ENCODE peak calls at places on chromosomes 4 and X, in eight cellular contexts. J is IMR-90, W is SK-N-SH, X is NB4, B is fibroblast of lung, S is mucosa of descending colon, N is HCT116, P is psoas muscle. G is an unnamed sample.

GRCh38 chr4:168868044-168868855 is 141.8 kb downstream of the CBR4 start:
- DNase-seq in J (peak), W (no peak), X (no peak), B (peak), S (no peak), N (no peak), P (no peak), G (peak)

GRCh38 chr4:24489870-24490269 is 94.5 kb downstream of the DHX15 start:
- DNase-seq in J (no peak), W (no peak), X (no peak), B (peak), S (peak), N (no peak), P (peak), G (peak)

GRCh38 chr4:143188325-143189088 is 3.8 kb downstream of the USP38 start:
- DNase-seq in J (no peak), W (no peak), X (no peak), B (no peak), S (no peak), N (no peak), P (no peak), G (no peak)

GRCh38 chrX:96611619-96612362 is 72.9 kb upstream of the DIAPH2 start:
- DNase-seq in J (peak), W (peak), X (no peak), B (peak), S (no peak), N (no peak), P (no peak), G (peak)

GRCh38 chrX:107602694-107603239 is 25.5 kb upstream of the PRPS1 start:
- DNase-seq in J (no peak), W (no peak), X (no peak), B (no peak), S (no peak), N (no peak), P (no peak), G (no peak)

GRCh38 chrX:13694359-13694758 is 5.4 kb downstream of the RAB9A start:
- DNase-seq in J (no peak), W (no peak), X (no peak), B (no peak), S (no peak), N (no peak), P (no peak), G (no peak)

GRCh38 chrX:47571896-47572295 is 10.3 kb upstream of the TIMP1 start:
- DNase-seq in J (no peak), W (no peak), X (no peak), B (no peak), S (no peak), N (no peak), P (no peak), G (no peak)

GRCh38 chrX:23720117-23720677 is 22.9 kb downstream of the ACOT9 start:
- DNase-seq in J (no peak), W (no peak), X (no peak), B (no peak), S (no peak), N (no peak), P (no peak), G (no peak)

GRCh38 chr4:119629142-119629471 is 503 bp upstream of the PDE5A start:
- DNase-seq in J (no peak), W (no peak), X (no peak), B (no peak), S (no peak), N (no peak), P (no peak), G (no peak)

GRCh38 chr4:40240040-40240653 is 43.3 kb downstream of the RHOH start:
- DNase-seq in J (peak), W (no peak), X (no peak), B (peak), S (no peak), N (no peak), P (no peak), G (no peak)

GRCh38 chr4:144647095-144647959 is 1.4 kb downstream of the HHIP start:
- DNase-seq in J (peak), W (peak), X (no peak), B (peak), S (no peak), N (no peak), P (no peak), G (peak)

GRCh38 chr4:144649646-144650045 is 3.7 kb downstream of the HHIP start:
- DNase-seq in J (no peak), W (no peak), X (no peak), B (no peak), S (no peak), N (no peak), P (no peak), G (no peak)

GRCh38 chr4:144646523-144647094 is 653 bp downstream of the HHIP start:
- DNase-seq in J (no peak), W (peak), X (no peak), B (no peak), S (no peak), N (no peak), P (no peak), G (peak)

GRCh38 chr4:144648042-144648441 is 2.1 kb downstream of the HHIP start:
- DNase-seq in J (no peak), W (no peak), X (no peak), B (no peak), S (no peak), N (no peak), P (no peak), G (no peak)

DNA sequence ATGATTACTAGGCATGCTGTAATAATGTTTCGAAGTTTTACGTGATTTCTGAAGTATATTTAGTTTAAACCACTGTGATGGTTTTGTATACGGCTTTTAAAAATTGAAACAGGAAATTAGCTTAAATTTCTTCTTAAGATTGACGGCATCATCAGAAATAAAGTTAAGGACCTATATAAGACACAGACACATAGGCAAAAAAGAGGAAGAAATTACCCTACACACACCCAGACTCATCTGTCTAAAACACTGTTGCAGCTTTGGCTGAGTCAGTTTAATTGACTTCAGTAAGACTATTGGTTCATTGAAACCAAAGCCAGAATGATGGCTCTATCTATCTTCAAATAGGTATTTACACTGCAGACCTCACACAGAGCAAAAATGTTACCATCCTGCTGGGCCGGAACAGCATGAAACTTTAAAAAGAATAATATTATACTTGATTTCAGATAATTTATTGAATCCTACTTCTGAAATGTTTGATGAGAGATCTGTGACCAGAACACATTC is 4.4 kb downstream of the HHIP start:
- DNase-seq in J (no peak), W (no peak), X (no peak), B (no peak), S (no peak), N (no peak), P (no peak), G (no peak)
- H3K4me3 ChIP-seq in J (no peak), W (no peak), X (no peak), B (peak), S (no peak), N (no peak), P (no peak), G (peak)

DNA sequence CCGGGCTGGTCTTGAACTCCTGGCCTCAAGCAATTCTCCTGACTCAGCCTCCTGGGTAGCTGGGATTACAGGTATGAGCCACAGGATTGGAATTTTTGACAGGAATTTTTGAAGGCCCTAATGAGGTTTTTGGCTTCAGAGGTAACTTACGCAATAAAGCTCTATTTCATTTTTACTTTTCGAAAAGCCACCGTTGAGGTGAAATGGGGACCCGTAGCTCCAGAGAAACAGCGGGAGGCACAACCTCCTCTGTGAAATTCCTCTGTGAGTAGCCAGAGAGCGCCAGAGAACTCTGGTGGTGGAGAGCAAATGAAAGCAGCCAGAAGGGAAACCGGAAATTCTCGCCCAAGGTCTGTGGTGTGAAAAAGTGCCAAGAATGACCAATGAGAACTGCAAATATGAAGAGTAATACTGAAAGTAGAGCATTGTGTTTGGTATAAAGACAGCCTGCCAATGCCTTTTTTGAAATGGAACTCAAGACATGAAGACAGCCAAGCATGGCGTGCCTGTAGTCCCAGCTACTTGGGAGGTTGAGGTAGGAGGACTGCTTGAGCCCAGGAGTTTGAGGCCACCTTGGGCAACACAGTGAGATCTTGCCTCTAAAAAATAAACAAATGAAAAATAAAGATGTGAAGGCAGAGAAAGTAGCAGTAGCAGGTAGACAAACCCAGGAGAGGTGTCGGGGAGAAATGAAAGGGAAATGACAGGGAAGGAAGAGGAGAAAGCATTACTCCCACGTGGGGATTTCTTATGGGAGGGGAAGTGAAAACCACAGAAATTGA is 33.0 kb upstream of the TMEM131L start:
- DNase-seq in J (peak), W (no peak), X (peak), B (peak), S (peak), N (peak), P (peak), G (peak)
- TF ChIP-seq CTCF in J (peak), W (peak), X (peak), B (peak), S (peak), N (peak), P (peak), G (peak)

DNA sequence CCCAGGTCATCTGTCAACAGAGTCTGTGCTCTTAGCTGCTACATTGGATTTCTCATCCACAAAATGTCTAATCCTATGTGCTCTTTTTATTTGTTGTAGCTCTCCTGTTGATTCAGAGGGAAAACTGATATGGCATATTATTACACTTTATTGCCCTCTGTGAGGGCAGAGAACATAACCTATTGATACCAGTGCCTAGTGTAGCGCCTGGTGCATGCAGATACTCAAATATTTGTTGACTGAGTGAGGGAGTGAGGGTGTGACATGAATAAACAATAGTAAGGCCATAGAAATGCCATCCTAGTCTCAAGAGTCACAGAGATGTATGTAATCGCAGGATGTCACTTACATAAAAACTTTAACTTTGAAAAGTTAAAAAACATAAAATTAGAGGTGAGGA is 159.1 kb downstream of the SHROOM3 start:
- DNase-seq in J (no peak), W (no peak), X (no peak), B (no peak), S (peak), N (no peak), P (no peak), G (no peak)
- H3K4me3 ChIP-seq in J (no peak), W (no peak), X (no peak), B (no peak), S (no peak), N (no peak), P (no peak), G (no peak)

DNA sequence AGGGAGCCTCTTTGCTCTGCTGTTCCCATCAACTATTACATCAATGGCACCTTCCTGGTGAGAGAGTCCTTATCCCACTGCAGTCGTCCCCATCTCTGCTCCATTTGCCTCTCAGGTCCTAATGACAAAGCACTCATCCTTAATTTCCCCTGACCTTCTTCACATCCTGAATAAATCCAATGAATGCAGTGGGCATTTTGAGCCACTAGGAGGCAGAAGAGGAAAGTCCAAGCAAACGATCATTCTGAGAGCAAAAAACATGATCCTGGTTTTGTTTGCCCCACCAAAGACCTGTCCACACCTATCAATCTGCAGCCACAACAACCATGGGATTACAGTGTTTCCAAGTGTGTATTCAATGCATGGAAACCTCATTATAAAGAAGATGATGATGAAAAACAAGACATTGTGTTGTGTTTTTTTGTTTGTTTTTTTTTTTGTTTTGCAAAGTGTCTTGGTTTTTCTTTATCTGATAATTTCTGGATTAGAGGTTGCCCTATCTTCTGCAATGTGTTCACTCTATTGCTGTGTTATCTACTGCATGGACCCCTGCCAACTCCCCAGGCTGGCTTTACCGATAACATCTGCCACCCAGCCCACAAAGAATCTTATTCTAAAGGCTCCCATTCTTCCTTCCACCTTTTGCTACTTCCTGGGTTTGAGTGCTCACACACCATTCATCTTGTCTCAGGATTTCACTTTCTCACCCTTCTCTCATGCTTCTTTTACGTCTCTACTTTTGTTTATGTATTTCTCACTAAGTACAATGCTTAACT is 207.2 kb downstream of the NLGN4X start:
- DNase-seq in J (peak), W (peak), X (peak), B (no peak), S (peak), N (no peak), P (no peak), G (peak)
- TF ChIP-seq CTCF in J (peak), W (peak), X (peak), B (peak), S (no peak), N (no peak), P (no peak), G (peak)

DNA sequence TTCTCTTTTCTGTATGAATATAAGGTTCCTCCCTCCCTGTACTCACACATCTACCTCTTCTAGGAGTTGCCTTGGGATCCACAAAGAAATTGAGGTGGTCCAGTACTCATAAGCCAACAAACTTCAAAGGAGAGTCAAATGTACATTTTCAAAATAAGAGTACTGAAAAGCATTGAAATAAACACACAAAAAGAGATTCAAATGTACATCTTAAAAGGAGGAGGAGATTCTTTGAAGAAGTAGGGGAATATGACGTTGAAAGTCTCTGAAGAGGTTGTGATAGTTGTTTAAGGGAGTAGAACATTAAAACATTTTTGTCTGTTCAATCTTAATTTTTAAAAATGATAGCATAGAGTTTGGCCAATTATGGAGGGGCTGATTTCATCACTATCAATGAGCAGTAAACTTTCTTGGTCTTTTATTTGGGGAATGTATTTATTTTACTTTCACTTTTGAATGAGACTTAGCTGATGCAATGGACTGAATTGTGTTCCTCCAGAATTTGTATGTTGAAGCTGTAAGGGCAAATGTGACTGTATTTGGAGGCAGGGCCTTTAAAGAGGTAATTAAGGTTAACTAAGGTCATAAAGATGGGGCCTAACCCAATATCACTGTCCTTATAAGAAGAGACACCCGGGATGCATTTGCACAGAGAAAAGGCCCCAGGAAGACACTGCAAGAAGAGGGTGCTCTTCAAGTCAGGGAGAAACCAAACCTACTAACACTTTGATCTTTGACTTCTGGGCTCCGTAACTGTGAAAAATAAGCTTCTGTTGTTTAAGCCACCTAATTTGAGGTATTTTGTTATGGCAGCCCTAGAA is 226.3 kb upstream of the PGRMC2 start:
- DNase-seq in J (peak), W (no peak), X (peak), B (peak), S (no peak), N (no peak), P (no peak), G (peak)
- H3K4me3 ChIP-seq in J (no peak), W (no peak), X (no peak), B (no peak), S (no peak), N (no peak), P (no peak), G (no peak)

GRCh38 chr4:174283507-174284180 is at the start of the genes CEP44 and FBXO8:
- DNase-seq in J (peak), W (peak), X (peak), B (peak), S (peak), N (peak), P (peak), G (peak)
- TF ChIP-seq CTCF in J (no peak), W (no peak), X (no peak), B (no peak), S (no peak), N (no peak), P (no peak), G (no peak)

GRCh38 chrX:154774622-154775021 is 12.0 kb downstream of the DKC1 start:
- DNase-seq in J (no peak), W (no peak), X (no peak), B (no peak), S (no peak), N (no peak), P (no peak), G (no peak)
- H3K4me3 ChIP-seq in J (no peak), W (no peak), X (no peak), B (no peak), S (no peak), N (no peak), P (no peak), G (no peak)

GRCh38 chr4:115121351-115122043 is 8.1 kb upstream of the NDST4 start:
- DNase-seq in J (no peak), W (no peak), X (no peak), B (no peak), S (no peak), N (no peak), P (no peak), G (no peak)

DNA sequence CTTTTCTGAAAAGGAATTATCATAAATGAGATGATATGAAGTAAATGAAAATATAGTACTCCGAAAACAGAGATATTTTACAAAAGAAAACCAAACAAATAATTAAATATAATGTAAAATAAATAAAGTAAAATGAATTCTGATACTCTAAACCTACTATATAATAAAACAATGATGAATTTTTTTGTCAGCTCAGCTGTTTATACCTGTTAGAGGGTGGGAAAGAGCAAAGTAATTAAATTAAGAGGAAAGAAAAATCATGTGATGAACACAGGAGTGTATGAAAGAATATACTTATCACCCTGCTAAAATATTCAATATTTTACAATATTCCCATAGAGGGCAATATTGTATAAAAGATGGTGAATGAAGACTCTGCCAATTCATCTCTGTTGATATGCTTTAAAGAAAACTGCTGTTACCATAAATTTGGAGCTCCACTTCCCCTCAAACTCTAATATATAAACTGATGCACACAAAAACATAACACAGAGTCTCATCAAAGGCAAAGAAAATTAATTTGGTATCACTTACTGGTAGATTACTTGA is 6.5 kb upstream of the NDST4 start:
- DNase-seq in J (no peak), W (no peak), X (peak), B (peak), S (no peak), N (no peak), P (no peak), G (no peak)
- TF ChIP-seq CTCF in J (no peak), W (no peak), X (no peak), B (no peak), S (no peak), N (no peak), P (no peak), G (no peak)

GRCh38 chrX:119880552-119881437 is 9.2 kb downstream of the NDUFA1 start:
- DNase-seq in J (peak), W (peak), X (peak), B (peak), S (peak), N (peak), P (no peak), G (peak)
- H3K4me3 ChIP-seq in J (no peak), W (no peak), X (no peak), B (no peak), S (no peak), N (no peak), P (no peak), G (no peak)

G was measured in fibroblast of pulmonary artery.